ENCODE peak calls at places on chromosomes 1 and 21, in six cellular contexts. One of them, this sample, is unnamed.

GRCh38 chr1:222618001-222618879 is at the start of gene MIA3:
- DNase-seq in brain microvascular endothelial cell: no peak
- DNase-seq in Panc1: no peak
- DNase-seq in foreskin fibroblast: peak; percentile 22
- DNase-seq in tibial artery: peak; percentile 84
- DNase-seq in astrocyte of the cerebellum: no peak
- DNase-seq in this sample: no peak

GRCh38 chr1:220796530-220796929 is 9.8 kb downstream of the MTARC1 start:
- DNase-seq in tibial artery: no peak
- DNase-seq in Panc1: no peak
- DNase-seq in astrocyte of the cerebellum: no peak
- DNase-seq in brain microvascular endothelial cell: no peak
- DNase-seq in foreskin fibroblast: no peak
- DNase-seq in this sample: no peak

GRCh38 chr1:65108025-65108692 is 39.8 kb upstream of the AK4 start:
- DNase-seq in foreskin fibroblast: no peak
- DNase-seq in Panc1: no peak
- DNase-seq in tibial artery: no peak
- DNase-seq in brain microvascular endothelial cell: no peak
- DNase-seq in astrocyte of the cerebellum: no peak
- DNase-seq in this sample: no peak

GRCh38 chr1:118944546-118944945 is 43.6 kb downstream of the TBX15 start:
- DNase-seq in Panc1: no peak
- DNase-seq in tibial artery: no peak
- DNase-seq in foreskin fibroblast: no peak
- DNase-seq in brain microvascular endothelial cell: no peak
- DNase-seq in astrocyte of the cerebellum: no peak
- DNase-seq in this sample: no peak

GRCh38 chr1:203593723-203594122 is 32.9 kb upstream of the ATP2B4 start:
- DNase-seq in foreskin fibroblast: no peak
- DNase-seq in brain microvascular endothelial cell: no peak
- DNase-seq in astrocyte of the cerebellum: no peak
- DNase-seq in tibial artery: no peak
- DNase-seq in Panc1: no peak
- DNase-seq in this sample: no peak

GRCh38 chr1:66380452-66381212 is 153.3 kb upstream of the SGIP1 start:
- DNase-seq in tibial artery: no peak
- DNase-seq in brain microvascular endothelial cell: no peak
- DNase-seq in astrocyte of the cerebellum: no peak
- DNase-seq in foreskin fibroblast: no peak
- DNase-seq in Panc1: no peak
- DNase-seq in this sample: no peak

GRCh38 chr21:42677339-42678117 is 24.1 kb downstream of the PDE9A start:
- DNase-seq in foreskin fibroblast: peak; percentile 45
- DNase-seq in Panc1: no peak
- DNase-seq in astrocyte of the cerebellum: peak; percentile 89
- DNase-seq in brain microvascular endothelial cell: peak; percentile 86
- DNase-seq in tibial artery: no peak
- DNase-seq in this sample: no peak

GRCh38 chr1:1040004-1040991 is 20.4 kb downstream of the AGRN start:
- DNase-seq in foreskin fibroblast: peak; percentile 78
- DNase-seq in astrocyte of the cerebellum: peak; percentile 52
- DNase-seq in tibial artery: peak; percentile 58
- DNase-seq in brain microvascular endothelial cell: peak; percentile 65
- DNase-seq in Panc1: no peak
- DNase-seq in this sample: no peak

GRCh38 chr1:87140831-87141540 is 187.7 kb upstream of the LMO4 start:
- DNase-seq in foreskin fibroblast: no peak
- DNase-seq in brain microvascular endothelial cell: peak; percentile 20
- DNase-seq in Panc1: no peak
- DNase-seq in tibial artery: no peak
- DNase-seq in astrocyte of the cerebellum: no peak
- DNase-seq in this sample: no peak

GRCh38 chr1:225774276-225775147 is 3.1 kb upstream of the SRP9 start:
- DNase-seq in tibial artery: no peak
- DNase-seq in brain microvascular endothelial cell: no peak
- DNase-seq in foreskin fibroblast: no peak
- DNase-seq in astrocyte of the cerebellum: no peak
- DNase-seq in Panc1: no peak
- DNase-seq in this sample: no peak

GRCh38 chr1:45348609-45348965 is 8.3 kb upstream of the MUTYH start:
- DNase-seq in brain microvascular endothelial cell: no peak
- DNase-seq in tibial artery: no peak
- DNase-seq in foreskin fibroblast: no peak
- DNase-seq in Panc1: no peak
- DNase-seq in astrocyte of the cerebellum: no peak
- DNase-seq in this sample: no peak

GRCh38 chr1:167635941-167636340 is 5.9 kb downstream of the RCSD1 start:
- DNase-seq in foreskin fibroblast: no peak
- DNase-seq in astrocyte of the cerebellum: no peak
- DNase-seq in brain microvascular endothelial cell: no peak
- DNase-seq in tibial artery: no peak
- DNase-seq in Panc1: no peak
- DNase-seq in this sample: no peak

GRCh38 chr1:81543764-81544163 is 257.0 kb upstream of the ADGRL2 start:
- DNase-seq in brain microvascular endothelial cell: no peak
- DNase-seq in Panc1: no peak
- DNase-seq in astrocyte of the cerebellum: no peak
- DNase-seq in tibial artery: no peak
- DNase-seq in foreskin fibroblast: no peak
- DNase-seq in this sample: no peak

GRCh38 chr1:148010527-148010926 is 82.3 kb downstream of the GPR89B start:
- DNase-seq in foreskin fibroblast: no peak
- DNase-seq in astrocyte of the cerebellum: no peak
- DNase-seq in tibial artery: no peak
- DNase-seq in brain microvascular endothelial cell: no peak
- DNase-seq in Panc1: no peak
- DNase-seq in this sample: no peak

GRCh38 chr1:14844359-14844758 is 245.9 kb downstream of the KAZN start:
- DNase-seq in astrocyte of the cerebellum: no peak
- DNase-seq in Panc1: no peak
- DNase-seq in tibial artery: no peak
- DNase-seq in brain microvascular endothelial cell: no peak
- DNase-seq in foreskin fibroblast: no peak
- DNase-seq in this sample: no peak

GRCh38 chr1:223207293-223208066 is 64.4 kb upstream of the TLR5 start:
- DNase-seq in tibial artery: no peak
- DNase-seq in brain microvascular endothelial cell: no peak
- DNase-seq in astrocyte of the cerebellum: peak; percentile 81
- DNase-seq in foreskin fibroblast: no peak
- DNase-seq in Panc1: no peak
- DNase-seq in this sample: no peak

GRCh38 chr1:77978293-77978968 is 441 bp downstream of the FUBP1 start:
- DNase-seq in Panc1: peak; percentile 45
- DNase-seq in foreskin fibroblast: peak; percentile 85
- DNase-seq in astrocyte of the cerebellum: peak; percentile 92
- DNase-seq in tibial artery: peak; percentile 82
- DNase-seq in brain microvascular endothelial cell: peak; percentile 89
- DNase-seq in this sample: peak; percentile 79

GRCh38 chr21:25903599-25903998 is 168.8 kb downstream of the GABPA start:
- DNase-seq in foreskin fibroblast: no peak
- DNase-seq in tibial artery: no peak
- DNase-seq in Panc1: no peak
- DNase-seq in brain microvascular endothelial cell: no peak
- DNase-seq in astrocyte of the cerebellum: no peak
- DNase-seq in this sample: no peak

GRCh38 chr1:61403863-61404615 is 320.9 kb downstream of the TM2D1 start:
- DNase-seq in foreskin fibroblast: no peak
- DNase-seq in tibial artery: no peak
- DNase-seq in astrocyte of the cerebellum: no peak
- DNase-seq in Panc1: no peak
- DNase-seq in brain microvascular endothelial cell: peak; percentile 60
- DNase-seq in this sample: no peak

GRCh38 chr1:156706647-156707008 is 1.2 kb upstream of the CRABP2 start:
- DNase-seq in tibial artery: peak; percentile 57
- DNase-seq in astrocyte of the cerebellum: no peak
- DNase-seq in brain microvascular endothelial cell: no peak
- DNase-seq in foreskin fibroblast: peak; percentile 76
- DNase-seq in Panc1: no peak
- DNase-seq in this sample: no peak

GRCh38 chr1:156707486-156708244 is 2.3 kb upstream of the CRABP2 start:
- DNase-seq in Panc1: no peak
- DNase-seq in tibial artery: no peak
- DNase-seq in foreskin fibroblast: peak; percentile 67
- DNase-seq in brain microvascular endothelial cell: no peak
- DNase-seq in astrocyte of the cerebellum: no peak
- DNase-seq in this sample: no peak

GRCh38 chr1:156708245-156708661 is 2.9 kb upstream of the CRABP2 start:
- DNase-seq in brain microvascular endothelial cell: no peak
- DNase-seq in foreskin fibroblast: no peak
- DNase-seq in Panc1: no peak
- DNase-seq in tibial artery: no peak
- DNase-seq in astrocyte of the cerebellum: no peak
- DNase-seq in this sample: no peak

GRCh38 chr1:156705918-156706646 is 699 bp upstream of the CRABP2 start:
- DNase-seq in brain microvascular endothelial cell: no peak
- DNase-seq in Panc1: no peak
- DNase-seq in astrocyte of the cerebellum: no peak
- DNase-seq in foreskin fibroblast: peak; percentile 51
- DNase-seq in tibial artery: no peak
- DNase-seq in this sample: no peak

DNA sequence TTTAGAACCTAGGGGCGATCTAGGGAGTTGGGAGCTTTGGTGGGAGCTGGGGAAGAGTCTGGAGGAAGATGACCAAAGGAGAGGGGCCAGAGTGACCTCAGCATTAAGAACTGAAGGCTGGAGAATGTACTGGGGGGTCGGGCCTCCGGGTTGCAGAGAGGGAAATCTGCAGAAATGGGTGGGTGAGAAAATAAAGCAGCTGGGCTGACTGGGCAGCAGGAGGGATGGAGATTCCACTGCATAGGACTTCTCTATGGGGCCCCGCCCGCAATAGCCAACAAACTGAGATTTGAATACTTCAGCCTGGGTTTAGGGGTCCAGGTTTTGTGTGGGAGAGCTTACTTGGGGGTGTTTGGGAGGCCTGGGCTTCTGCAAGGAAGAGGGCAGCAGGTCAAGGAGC is 1.6 kb upstream of the CRABP2 start:
- DNase-seq in brain microvascular endothelial cell: no peak
- DNase-seq in foreskin fibroblast: no peak
- DNase-seq in Panc1: no peak
- DNase-seq in tibial artery: no peak
- DNase-seq in astrocyte of the cerebellum: no peak
- DNase-seq in this sample: no peak
- H3K4me3 ChIP-seq in brain microvascular endothelial cell: no peak overlapping the region
- H3K4me3 ChIP-seq in foreskin fibroblast: peak overlapping the region; percentile 57
- H3K4me3 ChIP-seq in Panc1: peak overlapping the region; percentile 84
- H3K4me3 ChIP-seq in tibial artery: no peak overlapping the region
- H3K4me3 ChIP-seq in astrocyte of the cerebellum: no peak overlapping the region
- H3K4me3 ChIP-seq in this sample: no peak overlapping the region

DNA sequence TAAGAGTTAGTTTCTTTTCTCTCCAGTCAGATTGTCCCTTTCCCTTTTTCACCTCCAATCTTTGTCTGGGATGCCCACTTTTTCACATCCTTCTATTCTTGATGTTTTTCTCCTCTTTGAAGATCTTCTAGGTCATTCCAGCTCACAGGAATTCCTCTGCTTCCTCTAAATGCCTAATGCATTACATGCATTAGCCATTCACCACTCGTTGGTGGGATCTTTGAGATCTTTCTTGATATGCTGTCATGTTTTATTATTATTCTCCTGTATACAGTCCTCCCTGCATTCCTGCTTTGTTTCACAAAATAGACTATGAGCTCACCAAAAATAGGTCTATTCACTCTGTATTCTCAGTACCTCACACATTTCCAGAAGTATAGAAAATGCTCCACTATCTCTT is 129.0 kb downstream of the LYPLAL1 start:
- DNase-seq in Panc1: no peak
- DNase-seq in astrocyte of the cerebellum: no peak
- DNase-seq in tibial artery: no peak
- DNase-seq in brain microvascular endothelial cell: no peak
- DNase-seq in foreskin fibroblast: no peak
- DNase-seq in this sample: no peak
- TF ChIP-seq CTCF in Panc1: no peak
- TF ChIP-seq CTCF in astrocyte of the cerebellum: no peak
- TF ChIP-seq CTCF in tibial artery: no peak
- TF ChIP-seq CTCF in brain microvascular endothelial cell: no peak
- TF ChIP-seq CTCF in foreskin fibroblast: no peak
- TF ChIP-seq CTCF in this sample: no peak

DNA sequence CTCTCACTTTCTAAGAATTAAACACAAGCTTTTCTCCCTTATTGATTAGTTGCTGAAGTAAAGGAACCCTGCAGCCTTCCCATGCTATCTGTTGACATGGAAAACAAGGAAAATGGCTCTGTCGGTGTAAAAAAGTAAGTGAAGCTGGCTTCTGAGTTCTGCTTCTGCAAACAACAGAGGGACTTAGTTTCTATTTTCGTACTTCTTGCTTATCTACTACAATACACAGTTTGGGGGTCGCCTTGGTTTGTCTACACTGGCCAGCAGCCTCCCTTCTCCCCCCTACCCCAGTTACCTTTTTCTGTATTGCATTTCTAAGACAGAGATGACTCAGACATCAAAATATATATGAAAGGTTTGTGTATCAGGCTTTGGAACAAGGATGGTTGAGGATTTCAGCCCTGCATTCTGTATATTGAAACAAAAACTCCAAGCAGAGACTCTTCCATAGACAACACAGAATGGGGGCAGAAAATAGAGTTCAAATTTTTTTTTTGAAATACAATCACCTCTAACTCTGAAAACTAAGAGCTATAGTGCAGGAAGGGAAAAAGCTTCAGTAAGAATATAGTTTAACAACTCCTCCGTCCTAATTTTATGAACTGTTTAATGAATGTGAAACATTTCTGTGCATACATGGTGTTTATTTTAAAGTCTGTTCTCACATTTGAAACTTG is 1.8 kb downstream of the SAMD13 start:
- DNase-seq in tibial artery: no peak
- DNase-seq in astrocyte of the cerebellum: no peak
- DNase-seq in Panc1: peak; percentile 48
- DNase-seq in brain microvascular endothelial cell: no peak
- DNase-seq in foreskin fibroblast: no peak
- DNase-seq in this sample: no peak
- H3K4me3 ChIP-seq in tibial artery: peak overlapping the region; percentile 41
- H3K4me3 ChIP-seq in astrocyte of the cerebellum: peak overlapping the region; percentile 32
- H3K4me3 ChIP-seq in Panc1: peak overlapping the region; percentile 67
- H3K4me3 ChIP-seq in brain microvascular endothelial cell: peak overlapping the region; percentile 46
- H3K4me3 ChIP-seq in foreskin fibroblast: peak overlapping the region; percentile 41
- H3K4me3 ChIP-seq in this sample: peak overlapping the region; percentile 41

DNA sequence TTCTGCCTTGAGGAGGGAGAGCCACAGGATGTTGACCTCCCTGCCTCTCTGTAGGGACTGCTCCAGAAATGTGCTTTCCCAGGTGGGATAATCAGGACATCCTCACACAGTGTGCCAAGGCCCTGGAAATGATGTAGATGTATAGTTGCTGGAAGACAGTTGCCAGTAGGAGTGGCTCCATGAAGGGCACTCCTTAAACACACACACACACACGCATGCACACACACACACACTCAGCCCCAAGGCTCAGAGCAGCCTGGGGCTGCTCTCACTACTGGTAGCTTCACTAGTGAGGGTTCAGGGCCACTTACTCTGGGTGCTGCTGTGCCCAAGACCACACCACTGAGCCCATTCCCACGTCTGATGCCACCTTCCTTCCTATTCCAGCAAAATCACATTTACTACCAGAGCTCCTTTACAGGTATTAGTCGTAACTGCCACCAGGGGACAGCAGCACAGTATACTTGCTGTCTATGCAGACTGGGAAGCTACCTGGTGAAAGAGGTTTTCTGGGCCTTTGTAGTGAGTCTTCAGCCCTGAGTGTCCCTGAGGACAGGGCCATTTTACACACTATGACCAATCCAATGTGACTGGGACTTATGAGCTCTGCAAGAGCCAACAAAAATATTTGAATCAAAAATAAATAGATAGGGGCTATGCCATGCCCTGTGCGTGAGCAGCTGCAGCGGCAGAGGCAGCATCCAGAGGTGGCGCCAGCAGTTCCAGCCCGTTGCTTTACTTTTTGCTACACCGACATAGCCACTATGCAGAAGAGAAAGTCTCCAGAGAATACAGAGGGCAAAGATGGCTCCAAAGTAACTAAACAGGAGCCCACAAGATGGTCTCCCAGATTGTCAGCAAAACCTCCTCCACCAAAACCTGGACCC is 15.0 kb downstream of the CRNN start:
- DNase-seq in foreskin fibroblast: no peak
- DNase-seq in tibial artery: no peak
- DNase-seq in astrocyte of the cerebellum: no peak
- DNase-seq in brain microvascular endothelial cell: no peak
- DNase-seq in Panc1: no peak
- DNase-seq in this sample: no peak
- TF ChIP-seq CTCF in foreskin fibroblast: no peak
- TF ChIP-seq CTCF in tibial artery: no peak
- TF ChIP-seq CTCF in astrocyte of the cerebellum: peak; percentile 37
- TF ChIP-seq CTCF in brain microvascular endothelial cell: peak; percentile 58
- TF ChIP-seq CTCF in Panc1: peak; percentile 80
- TF ChIP-seq CTCF in this sample: no peak